ENCODE peak calls at places on chromosomes 3 and 15, in seven cellular contexts. A is stimulated activated CD8-positive, alpha-beta memory T cell treated with anti-CD3 and anti-CD28 coated beads, Interleukin-2, amount 100 ng/mL, for 48 hours; M is kidney glomerular epithelial cell; S is NCI-H82; I is GM13977; H is skeletal muscle cell; Q is sigmoid colon. Y is an unnamed sample.

GRCh38 chr3:195246608-195247007 is 24.4 kb downstream of the XXYLT1 start:
- DNase-seq in H (no peak), Q (no peak), A (no peak), M (no peak), I (no peak), S (peak), Y (no peak)

GRCh38 chr3:81726132-81726531 is 35.3 kb downstream of the GBE1 start:
- DNase-seq in M (no peak), A (no peak), S (no peak), I (no peak), H (peak), Q (no peak), Y (no peak)

GRCh38 chr15:44075535-44075934 is 119.5 kb downstream of the FRMD5 start:
- DNase-seq in A (no peak), M (no peak), Q (no peak), S (no peak), I (no peak), H (no peak), Y (no peak)

GRCh38 chr15:51758645-51759044 is 7.2 kb downstream of the TMOD2 start:
- DNase-seq in Q (peak), I (no peak), A (no peak), M (no peak), H (peak), S (peak), Y (peak)

GRCh38 chr3:133948996-133949395 is 53.3 kb upstream of the RAB6B start:
- DNase-seq in M (no peak), S (no peak), H (no peak), I (no peak), A (no peak), Q (no peak), Y (no peak)

GRCh38 chr15:93973287-93973686 is 258.1 kb upstream of the MCTP2 start:
- DNase-seq in H (no peak), Q (peak), S (no peak), I (no peak), M (no peak), A (no peak), Y (no peak)

GRCh38 chr15:33016405-33017024 is 178.0 kb downstream of the FMN1 start:
- DNase-seq in S (no peak), I (no peak), A (no peak), H (no peak), M (no peak), Q (no peak), Y (no peak)

GRCh38 chr3:85151555-85151954 is 192.8 kb downstream of the CADM2 start:
- DNase-seq in A (no peak), M (no peak), I (no peak), H (no peak), Q (no peak), S (no peak), Y (no peak)

GRCh38 chr15:67003586-67003985 is 61.8 kb upstream of the SMAD3 start:
- DNase-seq in Q (no peak), S (no peak), I (no peak), A (no peak), M (no peak), H (no peak), Y (no peak)

GRCh38 chr3:160226026-160226739 is 961 bp downstream of the C3orf80 start:
- DNase-seq in H (no peak), I (peak), M (no peak), A (no peak), Q (peak), S (peak), Y (no peak)

GRCh38 chr3:66372681-66373350 is 128.0 kb downstream of the LRIG1 start:
- DNase-seq in I (peak), H (no peak), A (no peak), M (no peak), S (peak), Q (no peak), Y (no peak)

GRCh38 chr3:14636496-14637087 is 15.0 kb upstream of the CCDC174 start:
- DNase-seq in A (no peak), Q (no peak), I (no peak), S (no peak), M (no peak), H (no peak), Y (no peak)

GRCh38 chr15:59313703-59314332 is 58.9 kb downstream of the MYO1E start:
- DNase-seq in M (peak), S (no peak), A (no peak), Q (peak), H (peak), I (peak), Y (no peak)

GRCh38 chr3:30186741-30187219 is 419.6 kb upstream of the TGFBR2 start:
- DNase-seq in A (no peak), H (no peak), I (no peak), S (no peak), M (no peak), Q (no peak), Y (no peak)

GRCh38 chr15:60004019-60004845 is at the start of gene FOXB1:
- DNase-seq in M (no peak), I (peak), H (no peak), S (peak), Q (no peak), A (no peak), Y (no peak)

GRCh38 chr15:29687204-29687768 is 135.0 kb downstream of the TJP1 start:
- DNase-seq in S (no peak), Q (no peak), M (no peak), A (no peak), H (no peak), I (no peak), Y (no peak)

GRCh38 chr15:32643907-32644445 is 2.5 kb downstream of the SCG5 start:
- DNase-seq in I (no peak), S (no peak), A (no peak), H (no peak), M (no peak), Q (no peak), Y (no peak)

GRCh38 chr3:64157150-64158035 is 67.9 kb downstream of the PRICKLE2 start:
- DNase-seq in H (no peak), Q (no peak), S (no peak), A (no peak), M (no peak), I (no peak), Y (no peak)

GRCh38 chr3:150172356-150172755 is 201.7 kb upstream of the PFN2 start:
- DNase-seq in I (no peak), S (no peak), A (no peak), Q (no peak), M (no peak), H (no peak), Y (no peak)

GRCh38 chr3:50256978-50257890 is 11.7 kb upstream of the SEMA3B start:
- DNase-seq in I (no peak), Q (no peak), S (peak), H (no peak), M (no peak), A (no peak), Y (no peak)

GRCh38 chr3:46038916-46039315 is 11.6 kb upstream of the XCR1 start:
- DNase-seq in I (no peak), S (no peak), H (no peak), M (no peak), Q (no peak), A (no peak), Y (no peak)

GRCh38 chr3:184808021-184808420 is 3.9 kb upstream of the VPS8 start:
- DNase-seq in I (no peak), S (peak), H (no peak), A (no peak), Q (no peak), M (no peak), Y (no peak)

GRCh38 chr3:120678984-120679383 is 3.1 kb downstream of the HGD start:
- DNase-seq in M (no peak), I (no peak), A (no peak), H (no peak), Q (no peak), S (peak), Y (no peak)

GRCh38 chr3:109553573-109554371 is 216.4 kb upstream of the DPPA4 start:
- DNase-seq in H (no peak), M (no peak), S (peak), Q (no peak), I (no peak), A (no peak), Y (no peak)

Y was measured in AG04449.